ENCODE peak calls at places on chromosomes 12 and 14, in six cellular contexts. One of them, this sample, is unnamed.

GRCh38 chr12:132941336-132941954 is 14.7 kb downstream of the ZNF605 start:
- DNase-seq in endothelial cell of umbilical vein: no peak
- DNase-seq in body of pancreas: no peak
- DNase-seq in IMR-90: no peak
- DNase-seq in stomach: no peak
- DNase-seq in heart left ventricle: no peak
- DNase-seq in this sample: no peak

GRCh38 chr12:98002887-98003493 is 512.4 kb upstream of the TMPO start:
- DNase-seq in endothelial cell of umbilical vein: peak; percentile 31
- DNase-seq in body of pancreas: peak; percentile 39
- DNase-seq in IMR-90: peak; percentile 1
- DNase-seq in stomach: peak; percentile 33
- DNase-seq in heart left ventricle: no peak
- DNase-seq in this sample: peak; percentile 54

GRCh38 chr12:93128332-93128707 is 199.2 kb upstream of the EEA1 start:
- DNase-seq in endothelial cell of umbilical vein: no peak
- DNase-seq in body of pancreas: no peak
- DNase-seq in IMR-90: no peak
- DNase-seq in stomach: no peak
- DNase-seq in heart left ventricle: no peak
- DNase-seq in this sample: no peak

GRCh38 chr12:130043685-130044421 is 118.4 kb upstream of the FZD10 start:
- DNase-seq in endothelial cell of umbilical vein: no peak
- DNase-seq in body of pancreas: no peak
- DNase-seq in IMR-90: no peak
- DNase-seq in stomach: no peak
- DNase-seq in heart left ventricle: no peak
- DNase-seq in this sample: no peak

GRCh38 chr12:5433081-5433839 is 1.4 kb downstream of the NTF3 start:
- DNase-seq in endothelial cell of umbilical vein: no peak
- DNase-seq in body of pancreas: no peak
- DNase-seq in IMR-90: peak; percentile 63
- DNase-seq in stomach: no peak
- DNase-seq in heart left ventricle: no peak
- DNase-seq in this sample: no peak

GRCh38 chr14:99426265-99426664 is 54.4 kb downstream of the SETD3 start:
- DNase-seq in endothelial cell of umbilical vein: no peak
- DNase-seq in body of pancreas: no peak
- DNase-seq in IMR-90: no peak
- DNase-seq in stomach: no peak
- DNase-seq in heart left ventricle: no peak
- DNase-seq in this sample: no peak

GRCh38 chr14:101519090-101519489 is 42.2 kb upstream of the DIO3 start:
- DNase-seq in endothelial cell of umbilical vein: no peak
- DNase-seq in body of pancreas: no peak
- DNase-seq in IMR-90: no peak
- DNase-seq in stomach: no peak
- DNase-seq in heart left ventricle: no peak
- DNase-seq in this sample: peak; percentile 25

GRCh38 chr12:64826234-64826633 is 1.8 kb downstream of the TBC1D30 start:
- DNase-seq in endothelial cell of umbilical vein: peak; percentile 71
- DNase-seq in body of pancreas: peak; percentile 67
- DNase-seq in IMR-90: peak; percentile 45
- DNase-seq in stomach: peak; percentile 81
- DNase-seq in heart left ventricle: peak; percentile 78
- DNase-seq in this sample: peak; percentile 81

GRCh38 chr12:2054091-2055018 is 1.6 kb downstream of the CACNA1C start:
- DNase-seq in endothelial cell of umbilical vein: no peak
- DNase-seq in body of pancreas: no peak
- DNase-seq in IMR-90: no peak
- DNase-seq in stomach: no peak
- DNase-seq in heart left ventricle: no peak
- DNase-seq in this sample: peak; percentile 37

GRCh38 chr12:96571101-96571862 is 81.9 kb downstream of the CFAP54 start:
- DNase-seq in endothelial cell of umbilical vein: no peak
- DNase-seq in body of pancreas: no peak
- DNase-seq in IMR-90: no peak
- DNase-seq in stomach: no peak
- DNase-seq in heart left ventricle: no peak
- DNase-seq in this sample: no peak

GRCh38 chr14:29906256-29906885 is 21.3 kb downstream of the PRKD1 start:
- DNase-seq in endothelial cell of umbilical vein: peak; percentile 60
- DNase-seq in body of pancreas: peak; percentile 65
- DNase-seq in IMR-90: peak; percentile 71
- DNase-seq in stomach: peak; percentile 37
- DNase-seq in heart left ventricle: no peak
- DNase-seq in this sample: peak; percentile 52

GRCh38 chr12:68609955-68610434 is 704 bp upstream of the RAP1B start:
- DNase-seq in endothelial cell of umbilical vein: no peak
- DNase-seq in body of pancreas: peak; percentile 44
- DNase-seq in IMR-90: peak; percentile 30
- DNase-seq in stomach: no peak
- DNase-seq in heart left ventricle: no peak
- DNase-seq in this sample: peak; percentile 28

GRCh38 chr12:132723764-132724140 is 13.1 kb downstream of the PGAM5 start:
- DNase-seq in endothelial cell of umbilical vein: no peak
- DNase-seq in body of pancreas: no peak
- DNase-seq in IMR-90: peak; percentile 44
- DNase-seq in stomach: no peak
- DNase-seq in heart left ventricle: no peak
- DNase-seq in this sample: no peak

GRCh38 chr14:104931323-104931770 is 6.7 kb downstream of the PLD4 start:
- DNase-seq in endothelial cell of umbilical vein: no peak
- DNase-seq in body of pancreas: no peak
- DNase-seq in IMR-90: no peak
- DNase-seq in stomach: no peak
- DNase-seq in heart left ventricle: no peak
- DNase-seq in this sample: no peak

GRCh38 chr12:116194935-116195431 is 82.5 kb downstream of the MED13L start:
- DNase-seq in endothelial cell of umbilical vein: no peak
- DNase-seq in body of pancreas: no peak
- DNase-seq in IMR-90: no peak
- DNase-seq in stomach: no peak
- DNase-seq in heart left ventricle: no peak
- DNase-seq in this sample: no peak

GRCh38 chr12:122058750-122059149 is 19.8 kb upstream of the MLXIP start:
- DNase-seq in endothelial cell of umbilical vein: peak; percentile 20
- DNase-seq in body of pancreas: no peak
- DNase-seq in IMR-90: no peak
- DNase-seq in stomach: no peak
- DNase-seq in heart left ventricle: no peak
- DNase-seq in this sample: no peak

GRCh38 chr12:71415336-71416231 is 24.0 kb upstream of the LGR5 start:
- DNase-seq in endothelial cell of umbilical vein: peak; percentile 49
- DNase-seq in body of pancreas: peak; percentile 26
- DNase-seq in IMR-90: peak; percentile 59
- DNase-seq in stomach: no peak
- DNase-seq in heart left ventricle: no peak
- DNase-seq in this sample: peak; percentile 25

GRCh38 chr12:43742106-43742505 is 16.5 kb downstream of the PUS7L start:
- DNase-seq in endothelial cell of umbilical vein: no peak
- DNase-seq in body of pancreas: no peak
- DNase-seq in IMR-90: peak; percentile 94
- DNase-seq in stomach: no peak
- DNase-seq in heart left ventricle: no peak
- DNase-seq in this sample: no peak

GRCh38 chr12:27279836-27280235 is 35.8 kb downstream of the STK38L start:
- DNase-seq in endothelial cell of umbilical vein: no peak
- DNase-seq in body of pancreas: no peak
- DNase-seq in IMR-90: no peak
- DNase-seq in stomach: no peak
- DNase-seq in heart left ventricle: no peak
- DNase-seq in this sample: no peak

GRCh38 chr12:30106204-30106603 is 322.5 kb upstream of the TMTC1 start:
- DNase-seq in endothelial cell of umbilical vein: peak; percentile 47
- DNase-seq in body of pancreas: no peak
- DNase-seq in IMR-90: no peak
- DNase-seq in stomach: no peak
- DNase-seq in heart left ventricle: no peak
- DNase-seq in this sample: no peak

GRCh38 chr14:21320913-21321312 is 41.0 kb downstream of the RPGRIP1 start:
- DNase-seq in endothelial cell of umbilical vein: no peak
- DNase-seq in body of pancreas: no peak
- DNase-seq in IMR-90: no peak
- DNase-seq in stomach: no peak
- DNase-seq in heart left ventricle: no peak
- DNase-seq in this sample: no peak

GRCh38 chr14:21313512-21313911 is 33.6 kb downstream of the RPGRIP1 start:
- DNase-seq in endothelial cell of umbilical vein: no peak
- DNase-seq in body of pancreas: no peak
- DNase-seq in IMR-90: no peak
- DNase-seq in stomach: no peak
- DNase-seq in heart left ventricle: no peak
- DNase-seq in this sample: no peak

GRCh38 chr14:21311614-21312013 is 31.7 kb downstream of the RPGRIP1 start:
- DNase-seq in endothelial cell of umbilical vein: no peak
- DNase-seq in body of pancreas: no peak
- DNase-seq in IMR-90: no peak
- DNase-seq in stomach: no peak
- DNase-seq in heart left ventricle: no peak
- DNase-seq in this sample: no peak

DNA sequence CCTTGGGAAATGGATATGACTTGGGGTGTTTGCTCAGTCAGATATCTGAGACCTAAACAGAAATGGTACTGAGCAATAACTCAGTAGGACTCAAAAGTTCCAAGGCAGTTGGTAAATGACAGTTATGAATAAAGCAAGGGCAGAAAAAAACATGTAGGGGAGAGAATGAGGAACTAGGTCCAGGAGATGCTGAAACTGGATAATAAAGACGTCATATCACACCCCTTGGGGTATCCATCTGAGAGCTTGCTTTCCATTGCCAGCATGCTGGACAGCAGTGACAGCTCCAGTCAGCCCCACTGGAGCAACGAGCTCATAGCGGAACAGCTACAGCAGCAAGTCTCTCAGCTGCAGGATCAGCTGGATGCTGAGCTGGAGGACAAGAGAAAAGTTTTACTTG is 37.5 kb downstream of the RPGRIP1 start:
- DNase-seq in endothelial cell of umbilical vein: no peak
- DNase-seq in body of pancreas: no peak
- DNase-seq in IMR-90: no peak
- DNase-seq in stomach: no peak
- DNase-seq in heart left ventricle: no peak
- DNase-seq in this sample: no peak
- H3K4me3 ChIP-seq in endothelial cell of umbilical vein: no peak overlapping the region
- H3K4me3 ChIP-seq in body of pancreas: no peak overlapping the region
- H3K4me3 ChIP-seq in IMR-90: no peak overlapping the region
- H3K4me3 ChIP-seq in stomach: no peak overlapping the region
- H3K4me3 ChIP-seq in heart left ventricle: no peak overlapping the region
- H3K4me3 ChIP-seq in this sample: no peak overlapping the region

GRCh38 chr12:99620159-99620479 is 27.4 kb upstream of the GARIN6 start:
- DNase-seq in endothelial cell of umbilical vein: no peak
- DNase-seq in body of pancreas: no peak
- DNase-seq in IMR-90: no peak
- DNase-seq in stomach: no peak
- DNase-seq in heart left ventricle: no peak
- DNase-seq in this sample: no peak
- TF ChIP-seq CTCF in endothelial cell of umbilical vein: no peak
- TF ChIP-seq CTCF in body of pancreas: no peak
- TF ChIP-seq CTCF in IMR-90: no peak
- TF ChIP-seq CTCF in stomach: no peak
- TF ChIP-seq CTCF in heart left ventricle: no peak
- TF ChIP-seq CTCF in this sample: no peak

GRCh38 chr12:11675952-11676505 is 26.6 kb downstream of the ETV6 start:
- DNase-seq in endothelial cell of umbilical vein: no peak
- DNase-seq in body of pancreas: no peak
- DNase-seq in IMR-90: no peak
- DNase-seq in stomach: no peak
- DNase-seq in heart left ventricle: no peak
- DNase-seq in this sample: peak; percentile 27
- TF ChIP-seq POLR2A in endothelial cell of umbilical vein: no peak
- TF ChIP-seq POLR2A in body of pancreas: no peak
- TF ChIP-seq POLR2A in IMR-90: no peak
- TF ChIP-seq POLR2A in stomach: no peak
- TF ChIP-seq POLR2A in heart left ventricle: no peak
- TF ChIP-seq POLR2A in this sample: no peak

GRCh38 chr14:81942071-81942470 is 408.4 kb upstream of the SEL1L start:
- DNase-seq in endothelial cell of umbilical vein: no peak
- DNase-seq in body of pancreas: no peak
- DNase-seq in IMR-90: no peak
- DNase-seq in stomach: no peak
- DNase-seq in heart left ventricle: no peak
- DNase-seq in this sample: no peak

GRCh38 chr14:81952917-81953316 is 419.3 kb upstream of the SEL1L start:
- DNase-seq in endothelial cell of umbilical vein: no peak
- DNase-seq in body of pancreas: no peak
- DNase-seq in IMR-90: no peak
- DNase-seq in stomach: no peak
- DNase-seq in heart left ventricle: no peak
- DNase-seq in this sample: no peak

DNA sequence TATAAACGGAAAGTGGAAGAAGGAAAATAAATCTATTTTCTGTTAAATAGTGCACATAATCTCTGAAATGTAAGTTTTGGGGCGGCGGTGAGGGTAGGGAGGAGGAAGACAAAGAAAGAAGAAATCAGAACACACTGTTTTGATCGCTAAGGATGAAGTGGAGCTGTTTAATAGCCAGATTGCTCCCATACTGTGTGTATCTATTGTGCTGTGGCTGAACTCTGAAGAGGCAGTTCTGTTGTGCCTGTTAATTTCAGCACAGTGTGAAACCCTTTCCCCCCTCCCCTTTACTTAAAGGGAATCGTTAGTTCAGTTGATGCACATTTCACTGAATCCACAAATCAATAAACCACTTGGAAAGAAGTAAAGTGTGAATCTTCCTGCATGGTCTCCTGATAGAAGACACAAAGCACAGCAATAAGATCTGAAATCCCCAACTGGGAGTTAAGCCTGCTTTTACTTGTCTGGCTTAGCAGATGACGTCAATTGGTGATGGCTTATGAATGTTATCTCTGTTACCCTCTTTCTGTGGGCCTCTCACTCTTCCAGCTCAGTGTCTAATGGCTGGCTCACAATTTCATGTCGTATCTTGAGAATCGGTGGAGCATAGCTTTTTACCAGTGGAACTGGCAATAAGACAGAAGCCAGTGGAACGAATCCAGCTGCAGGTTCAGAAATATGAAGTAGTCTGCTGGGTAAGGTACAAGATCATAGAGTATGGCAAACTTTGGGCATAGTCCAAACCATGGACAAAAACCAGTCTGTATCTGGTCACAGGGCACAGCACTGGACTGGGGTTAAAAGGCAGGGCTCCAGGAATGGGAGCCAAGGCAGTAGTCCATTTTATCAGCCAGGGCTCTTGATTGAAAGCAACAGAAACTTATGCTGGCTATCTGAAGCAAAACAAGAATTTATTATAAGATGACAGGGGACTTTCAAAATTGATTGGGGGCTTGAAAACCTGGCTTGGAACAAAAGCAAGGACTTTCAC is 413.4 kb upstream of the SEL1L start:
- DNase-seq in endothelial cell of umbilical vein: no peak
- DNase-seq in body of pancreas: no peak
- DNase-seq in IMR-90: no peak
- DNase-seq in stomach: no peak
- DNase-seq in heart left ventricle: no peak
- DNase-seq in this sample: peak; percentile 25
- H3K4me3 ChIP-seq in endothelial cell of umbilical vein: no peak overlapping the region
- H3K4me3 ChIP-seq in body of pancreas: no peak overlapping the region
- H3K4me3 ChIP-seq in IMR-90: no peak overlapping the region
- H3K4me3 ChIP-seq in stomach: no peak overlapping the region
- H3K4me3 ChIP-seq in heart left ventricle: no peak overlapping the region
- H3K4me3 ChIP-seq in this sample: no peak overlapping the region

GRCh38 chr12:19971396-19971802 is 396.9 kb upstream of the PDE3A start:
- DNase-seq in endothelial cell of umbilical vein: no peak
- DNase-seq in body of pancreas: peak; percentile 89
- DNase-seq in IMR-90: no peak
- DNase-seq in stomach: no peak
- DNase-seq in heart left ventricle: no peak
- DNase-seq in this sample: no peak
- TF ChIP-seq CTCF in endothelial cell of umbilical vein: no peak
- TF ChIP-seq CTCF in body of pancreas: peak; percentile 22
- TF ChIP-seq CTCF in IMR-90: no peak
- TF ChIP-seq CTCF in stomach: no peak
- TF ChIP-seq CTCF in heart left ventricle: no peak
- TF ChIP-seq CTCF in this sample: no peak

This sample was measured in testis.